ENCODE peak calls at places on chromosomes 4 and X, in five cellular contexts. J is LoVo; M is stimulated activated CD4-positive, alpha-beta T cell treated with anti-CD3 and anti-CD28 coated beads, Interleukin-15, amount 100 ng/mL, for 1 hour; A is nephron progenitor cell; W is sciatic nerve. T is an unnamed sample.

GRCh38 chr4:56129431-56129861 is 180.7 kb downstream of the CEP135 start:
- DNase-seq in W (no peak), M (no peak), J (peak), A (no peak), T (peak)

GRCh38 chr4:123398803-123399637 is 2.4 kb downstream of the SPRY1 start:
- DNase-seq in A (peak), J (peak), M (peak), W (peak), T (no peak)

GRCh38 chr4:140049024-140049923 is 104.7 kb downstream of the MAML3 start:
- DNase-seq in M (no peak), A (peak), J (peak), W (no peak), T (peak)

GRCh38 chr4:54844911-54845310 is 187.2 kb downstream of the KIT start:
- DNase-seq in M (no peak), W (no peak), J (no peak), A (no peak), T (no peak)

GRCh38 chr4:1376391-1376840 is 29.4 kb downstream of the UVSSA start:
- DNase-seq in J (no peak), A (no peak), M (no peak), W (no peak), T (no peak)

GRCh38 chrX:47212381-47213293 is 5.8 kb upstream of the CDK16 start:
- DNase-seq in W (no peak), M (no peak), A (no peak), J (no peak), T (no peak)

GRCh38 chr4:145093638-145094037 is 4.4 kb downstream of the ANAPC10 start:
- DNase-seq in W (no peak), A (no peak), J (no peak), M (no peak), T (no peak)

GRCh38 chr4:20266215-20267082 is 14.7 kb downstream of the SLIT2 start:
- DNase-seq in J (no peak), M (no peak), W (no peak), A (no peak), T (no peak)

GRCh38 chrX:13252726-13253125 is 67.1 kb downstream of the ATXN3L start:
- DNase-seq in M (no peak), A (no peak), W (no peak), J (no peak), T (no peak)

T was measured in germinal center.